ENCODE peak calls at places on chromosomes 7 and 10, in eight cellular contexts. N is sigmoid colon, H is stomach, M is adrenal gland, A is GM12878, Q is transverse colon, X is uterus, S is body of pancreas. C is an unnamed sample. For H3K36me3, the result is how much of the 10 kb centered on the place peaks cover.

GRCh38 chr10:98610301-98610700 is 163.6 kb upstream of the HPS1 start:
- DNase-seq in H (no peak), Q (no peak), X (no peak), N (no peak), S (no peak), M (no peak), A (no peak), C (no peak)

GRCh38 chr7:142250705-142251104 is 7.2 kb downstream of the PRSS58 start:
- DNase-seq in X (no peak), M (no peak), A (no peak), S (no peak), N (no peak), H (no peak), Q (no peak), C (no peak)

GRCh38 chr7:41834805-41835694 is 132.2 kb upstream of the INHBA start:
- DNase-seq in M (no peak), Q (no peak), H (no peak), X (peak), S (no peak), A (no peak), N (no peak), C (no peak)

GRCh38 chr10:88108115-88108610 is 244.7 kb downstream of the PTEN start:
- DNase-seq in N (no peak), S (peak), H (no peak), Q (no peak), X (no peak), M (no peak), A (peak), C (no peak)

GRCh38 chr10:49260636-49261296 is 38.2 kb upstream of the C10orf71 start:
- DNase-seq in H (no peak), Q (no peak), M (no peak), X (no peak), S (no peak), A (no peak), N (no peak), C (no peak)

GRCh38 chr10:46297406-46298204 is 10.8 kb downstream of the ANTXRL start:
- DNase-seq in X (no peak), A (no peak), M (no peak), H (peak), S (no peak), Q (peak), N (peak), C (no peak)

GRCh38 chr10:71641449-71641848 is 78.1 kb downstream of the C10orf105 start:
- DNase-seq in M (no peak), Q (no peak), N (no peak), H (no peak), S (no peak), X (no peak), A (no peak), C (no peak)

GRCh38 chr7:36312064-36312914 is 77.4 kb upstream of the ANLN start:
- DNase-seq in S (peak), A (no peak), N (no peak), X (no peak), M (no peak), Q (peak), H (peak), C (peak)

GRCh38 chr7:133858311-133858710 is 268.8 kb upstream of the LRGUK start:
- DNase-seq in Q (no peak), H (no peak), A (no peak), X (no peak), M (no peak), S (no peak), N (no peak), C (no peak)

GRCh38 chr10:129045658-129046057 is 421.4 kb upstream of the MGMT start:
- DNase-seq in H (no peak), N (no peak), X (no peak), Q (no peak), S (no peak), A (no peak), M (no peak), C (no peak)

GRCh38 chr10:53108317-53108934 is 335.8 kb upstream of the MBL2 start:
- DNase-seq in S (peak), X (no peak), A (no peak), M (no peak), N (no peak), H (no peak), Q (no peak), C (no peak)

GRCh38 chr7:115952832-115953231 is 77.7 kb downstream of the TFEC start:
- DNase-seq in Q (no peak), A (no peak), H (no peak), N (no peak), S (no peak), X (no peak), M (no peak), C (no peak)

GRCh38 chr10:50347394-50347802 is 96.1 kb upstream of the ASAH2 start:
- DNase-seq in X (no peak), N (no peak), S (no peak), M (no peak), A (peak), Q (no peak), H (no peak), C (no peak)

GRCh38 chr7:77933394-77933793 is 134.8 kb downstream of the PHTF2 start:
- DNase-seq in X (no peak), H (no peak), M (no peak), A (no peak), Q (peak), S (no peak), N (no peak), C (no peak)

GRCh38 chr7:44087914-44088838 is 5.8 kb upstream of the POLM start:
- DNase-seq in N (peak), Q (no peak), M (no peak), A (no peak), S (no peak), X (peak), H (no peak), C (no peak)

GRCh38 chr7:110681941-110682340 is 409.0 kb upstream of the LRRN3 start:
- DNase-seq in Q (no peak), H (no peak), M (no peak), S (no peak), A (no peak), X (no peak), N (no peak), C (no peak)

GRCh38 chr10:51425431-51425830 is 274.0 kb downstream of the CSTF2T start:
- DNase-seq in Q (no peak), H (no peak), A (no peak), M (no peak), N (no peak), X (no peak), S (no peak), C (no peak)

GRCh38 chr10:96832721-96833219 is 672 bp downstream of the LCOR start:
- DNase-seq in M (peak), S (peak), Q (peak), H (peak), N (peak), X (peak), A (no peak), C (peak)
- TF ChIP-seq POLR2A in M (peak), S (peak), Q (peak), H (no peak), N (peak), X (peak), A (peak), C (peak)

DNA sequence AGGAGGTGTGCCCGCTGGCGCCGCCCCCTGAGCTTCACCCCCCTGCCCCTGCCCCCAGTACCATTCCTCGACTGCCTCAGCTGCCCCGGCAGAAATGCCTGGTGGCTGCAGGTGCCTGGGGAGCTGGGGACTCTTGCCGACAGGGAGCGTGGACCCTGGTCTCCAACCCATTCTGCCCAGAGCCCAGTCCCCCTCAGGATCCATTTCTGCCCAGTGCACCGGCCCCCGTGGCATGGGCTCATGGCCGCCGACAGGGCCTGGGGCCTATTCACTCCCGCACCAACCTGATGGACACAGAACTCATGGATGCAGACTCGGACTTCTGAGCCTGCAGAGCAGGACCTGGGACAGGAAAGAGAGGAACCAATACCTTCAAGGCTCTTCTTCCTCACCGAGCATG is 12.7 kb upstream of the AHCYL2 start:
- DNase-seq in M (no peak), S (no peak), X (no peak), A (no peak), H (no peak), N (peak), Q (no peak), C (no peak)
- H3K36me3 ChIP-seq in M (under half), S (under half), X (under half), A (under half), H (under half), N (under half), Q (under half), C (under half)

GRCh38 chr10:29535012-29535777 is 99.6 kb downstream of the SVIL start:
- DNase-seq in M (peak), A (no peak), X (peak), H (peak), S (peak), Q (peak), N (peak), C (peak)
- H3K4me3 ChIP-seq in M (no peak), A (no peak), X (no peak), H (no peak), S (no peak), Q (peak), N (peak), C (no peak)

DNA sequence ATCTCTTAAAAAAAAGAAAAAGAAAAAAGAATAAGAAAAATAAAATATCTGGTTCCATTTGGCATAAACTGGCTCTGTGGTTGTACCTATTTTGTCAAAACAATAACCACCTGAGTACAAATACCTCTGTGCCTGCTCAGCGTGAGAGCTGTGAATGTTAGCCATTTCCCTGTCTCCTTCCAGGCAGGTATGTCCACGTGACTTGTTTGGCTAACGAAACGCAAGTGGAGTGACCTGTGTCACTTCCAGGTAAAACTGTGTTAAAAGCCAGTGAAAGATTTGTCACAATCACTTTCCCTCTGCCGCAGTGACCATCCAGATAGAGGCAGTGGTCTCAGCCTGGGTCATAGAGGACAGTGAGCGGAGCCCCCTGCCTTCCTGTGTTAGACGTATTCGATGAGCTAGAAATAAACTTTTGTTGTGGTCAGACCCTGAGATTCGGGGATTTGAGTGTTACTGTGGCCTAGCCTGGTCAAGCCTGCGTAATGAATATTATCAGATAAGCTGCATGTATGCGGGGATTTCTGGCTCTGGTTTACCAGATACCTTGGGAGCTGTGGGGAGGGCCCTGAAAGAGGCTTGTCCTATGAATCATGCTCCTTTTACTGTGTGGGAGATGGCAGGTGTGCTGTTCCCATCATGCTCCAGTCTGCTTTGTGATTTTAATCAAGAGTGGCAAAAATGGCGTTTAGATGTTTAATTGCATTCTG is 3.7 kb downstream of the PTER start:
- DNase-seq in S (peak), A (no peak), Q (no peak), X (no peak), M (peak), N (no peak), H (peak), C (peak)
- TF ChIP-seq POLR2A in S (peak), A (no peak), Q (no peak), X (no peak), M (no peak), N (no peak), H (no peak), C (no peak)

DNA sequence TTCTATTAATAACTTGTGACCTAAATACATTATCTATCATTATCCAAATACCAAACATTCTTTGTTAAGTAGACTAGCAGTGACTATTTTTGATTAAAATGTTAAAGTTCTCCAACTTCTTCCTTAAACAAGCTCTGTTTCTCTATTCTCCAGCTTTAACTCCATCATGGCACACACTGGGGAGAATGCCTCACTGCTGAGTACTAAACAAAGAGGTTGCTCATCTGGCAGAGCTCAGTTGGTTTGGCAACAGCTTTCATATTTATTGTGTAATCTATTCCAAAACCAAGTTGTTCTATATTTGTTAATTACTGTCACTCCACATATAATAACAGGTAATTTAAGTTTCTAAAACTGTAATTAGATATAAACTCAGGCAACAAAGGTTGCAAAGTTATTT is 89.6 kb downstream of the USP6NL start:
- DNase-seq in M (peak), H (no peak), A (no peak), Q (no peak), X (no peak), S (no peak), N (no peak), C (no peak)
- H3K36me3 ChIP-seq in M (under half), H (under half), A (under half), Q (under half), X (under half), S (under half), N (under half), C (under half)

DNA sequence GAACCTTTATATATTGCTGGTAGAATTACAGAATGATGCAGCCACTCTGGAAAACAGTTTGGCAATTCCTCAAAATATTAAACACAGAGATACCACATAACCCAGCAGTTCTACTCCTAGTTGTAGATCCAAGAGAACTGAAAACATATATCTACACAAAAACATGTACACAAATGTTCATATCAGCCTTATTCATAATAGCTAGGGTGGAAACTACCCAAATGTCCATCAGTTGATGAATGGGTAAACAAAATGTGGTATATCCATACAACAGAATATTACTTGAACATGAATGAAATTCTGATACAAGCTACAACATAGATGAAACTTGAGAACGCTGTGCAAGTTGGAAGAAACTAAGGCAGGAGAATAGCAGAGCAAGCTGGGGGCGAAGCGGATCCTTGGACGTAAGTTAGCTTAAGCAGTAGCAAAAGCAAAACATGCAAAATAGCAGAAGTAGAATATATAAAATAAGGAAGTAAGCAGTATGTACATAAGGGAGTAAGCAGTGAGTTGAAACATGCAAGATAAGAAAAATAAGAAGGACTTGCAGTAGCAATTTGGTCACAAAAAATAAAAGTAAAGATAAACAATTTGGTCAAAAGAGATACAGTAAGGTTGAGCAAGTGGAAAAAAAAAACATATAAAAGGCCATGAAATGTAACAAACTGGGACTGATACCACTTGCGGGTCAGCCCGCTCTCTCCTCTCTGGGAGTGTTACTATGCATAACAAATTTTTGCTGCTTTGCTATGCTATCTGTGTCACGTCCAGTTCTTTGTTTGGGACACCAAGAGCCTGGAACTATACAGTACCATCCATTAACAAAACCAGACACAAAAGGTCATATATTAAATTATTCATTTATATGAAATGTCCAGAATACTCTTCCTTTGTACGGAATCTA is 18.0 kb upstream of the HILPDA start:
- DNase-seq in S (no peak), N (no peak), Q (no peak), X (no peak), A (no peak), M (no peak), H (no peak), C (no peak)
- H3K4me3 ChIP-seq in S (no peak), N (no peak), Q (no peak), X (no peak), A (no peak), M (no peak), H (no peak), C (no peak)

GRCh38 chr10:97433430-97434001 is 7.5 kb downstream of the PGAM1 start:
- DNase-seq in X (no peak), H (no peak), Q (no peak), N (no peak), S (no peak), M (no peak), A (no peak), C (no peak)
- TF ChIP-seq POLR2A in X (no peak), H (no peak), Q (no peak), N (no peak), S (no peak), M (no peak), A (peak), C (no peak)

DNA sequence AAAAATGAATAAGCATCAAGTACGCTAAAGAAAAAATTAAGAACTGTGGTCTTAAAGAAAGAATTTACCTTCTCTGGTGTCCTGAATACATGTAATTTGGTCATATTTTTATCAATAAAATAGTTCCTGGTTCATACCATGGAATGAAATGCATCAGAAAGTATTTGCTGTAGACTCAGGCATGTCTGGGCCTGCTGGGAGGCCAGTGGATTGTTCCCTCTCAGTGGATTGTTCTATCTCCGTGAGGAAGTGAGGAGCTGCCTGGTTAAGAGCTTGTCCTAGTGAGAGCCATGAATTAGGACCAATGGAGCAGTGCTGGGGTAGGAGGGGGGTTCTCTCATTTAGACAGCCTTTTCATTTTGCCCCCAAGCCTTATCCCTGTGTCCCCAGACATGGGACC is 211.7 kb upstream of the HABP2 start:
- DNase-seq in S (no peak), M (no peak), A (no peak), H (no peak), X (no peak), N (no peak), Q (no peak), C (no peak)
- H3K36me3 ChIP-seq in S (under half), M (under half), A (under half), H (under half), X (under half), N (under half), Q (under half), C (under half)

DNA sequence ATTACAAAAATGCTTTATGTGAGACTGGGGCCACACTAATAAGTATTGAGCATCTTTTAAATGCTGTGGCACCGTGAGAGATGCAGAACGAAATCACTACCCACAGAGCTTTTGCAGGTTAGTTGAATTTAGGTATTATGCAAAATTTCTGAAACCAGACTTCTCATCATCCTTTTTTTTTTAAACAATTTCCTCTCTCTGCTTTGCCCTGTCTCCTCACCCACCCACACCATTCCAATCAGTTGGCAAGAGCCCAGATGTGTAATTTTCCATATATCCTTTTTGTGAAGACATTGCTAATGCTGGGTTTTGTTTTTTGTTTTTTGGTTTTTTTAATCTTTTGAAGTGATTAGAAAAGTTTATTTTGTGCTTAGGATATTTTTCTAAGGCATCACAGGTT is 1.1 kb downstream of the YAE1 start:
- DNase-seq in M (no peak), H (no peak), X (no peak), S (no peak), N (no peak), Q (no peak), A (no peak), C (no peak)
- H3K4me3 ChIP-seq in M (no peak), H (peak), X (peak), S (peak), N (peak), Q (peak), A (peak), C (peak)

C was measured in prostate gland.